ENCODE peak calls at places on chromosomes 11 and 22, in five cellular contexts. N, B, D, I and Q are unnamed samples.

GRCh38 chr11:36123353-36124220 is 165.6 kb downstream of the COMMD9 start:
- DNase-seq in N (no peak), B (no peak), D (no peak), I (no peak), Q (no peak)

GRCh38 chr11:26522912-26523610 is 49.0 kb downstream of the MUC15 start:
- DNase-seq in N (no peak), B (no peak), D (no peak), I (no peak), Q (no peak)

GRCh38 chr11:67644472-67645418 is 5.2 kb upstream of the TBX10 start:
- DNase-seq in N (no peak), B (no peak), D (no peak), I (no peak), Q (no peak)

GRCh38 chr22:45120440-45120839 is 43.3 kb upstream of the NUP50 start:
- DNase-seq in N (no peak), B (no peak), D (no peak), I (no peak), Q (no peak)

GRCh38 chr11:72308226-72309073 is 64.5 kb upstream of the PHOX2A start:
- DNase-seq in N (peak; percentile 41), B (no peak), D (no peak), I (no peak), Q (no peak)

GRCh38 chr11:10051868-10052586 is 242.0 kb downstream of the SBF2 start:
- DNase-seq in N (no peak), B (no peak), D (no peak), I (no peak), Q (no peak)

GRCh38 chr11:128470081-128470480 is 117.3 kb downstream of the ETS1 start:
- DNase-seq in N (no peak), B (no peak), D (no peak), I (no peak), Q (no peak)

GRCh38 chr11:119533931-119534694 is 111.1 kb upstream of the THY1 start:
- DNase-seq in N (peak; percentile 78), B (peak; percentile 94), D (peak; percentile 81), I (peak; percentile 73), Q (no peak)

GRCh38 chr11:123577081-123577598 is 77.3 kb downstream of the SCN3B start:
- DNase-seq in N (peak; percentile 60), B (peak; percentile 93), D (peak; percentile 78), I (peak; percentile 62), Q (peak; percentile 29)

GRCh38 chr22:48653306-48653705 is 1174.4 kb downstream of the BRD1 start:
- DNase-seq in N (no peak), B (peak; percentile 56), D (no peak), I (no peak), Q (no peak)

GRCh38 chr22:48654492-48654891 is 1173.2 kb downstream of the BRD1 start:
- DNase-seq in N (no peak), B (no peak), D (no peak), I (no peak), Q (no peak)

GRCh38 chr22:48651981-48652538 is 1175.6 kb downstream of the BRD1 start:
- DNase-seq in N (no peak), B (peak; percentile 44), D (no peak), I (no peak), Q (no peak)

GRCh38 chr22:48652796-48653195 is 1174.9 kb downstream of the BRD1 start:
- DNase-seq in N (no peak), B (peak; percentile 67), D (no peak), I (no peak), Q (no peak)

DNA sequence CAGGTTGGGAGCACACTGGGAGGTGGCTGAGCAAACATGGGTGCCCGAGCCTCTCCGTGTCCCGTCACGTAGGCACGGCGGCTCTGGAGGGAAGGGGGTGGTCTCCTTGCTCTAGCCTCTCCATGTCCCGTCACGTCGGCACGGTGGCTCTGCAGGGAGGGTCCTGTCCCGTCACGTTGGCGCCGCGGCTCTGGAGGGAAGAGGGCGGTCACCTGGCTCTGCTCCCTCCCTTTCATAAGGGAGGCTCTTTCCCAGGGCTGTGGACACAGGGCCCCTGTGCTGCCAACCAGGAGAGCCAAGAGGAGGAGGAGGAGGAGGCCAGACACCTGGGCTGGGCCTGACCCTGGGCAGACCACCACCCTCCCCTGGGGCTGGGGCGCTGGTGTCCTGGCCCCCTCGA is 1173.7 kb downstream of the BRD1 start:
- DNase-seq in N (no peak), B (peak; percentile 78), D (no peak), I (no peak), Q (no peak)
- H3K9me3 ChIP-seq in N (no peaks in the 10 kb centered on the region), B (no peaks in the 10 kb centered on the region), D (no peaks in the 10 kb centered on the region), I (no peaks in the 10 kb centered on the region), Q (no peaks in the 10 kb centered on the region)

GRCh38 chr22:47380692-47381091 is 618.2 kb downstream of the TBC1D22A start:
- DNase-seq in N (no peak), B (no peak), D (no peak), I (no peak), Q (no peak)
- H3K9me3 ChIP-seq in N (no peaks in the 10 kb centered on the region), B (no peaks in the 10 kb centered on the region), D (no peaks in the 10 kb centered on the region), I (no peaks in the 10 kb centered on the region), Q (no peaks in the 10 kb centered on the region)

DNA sequence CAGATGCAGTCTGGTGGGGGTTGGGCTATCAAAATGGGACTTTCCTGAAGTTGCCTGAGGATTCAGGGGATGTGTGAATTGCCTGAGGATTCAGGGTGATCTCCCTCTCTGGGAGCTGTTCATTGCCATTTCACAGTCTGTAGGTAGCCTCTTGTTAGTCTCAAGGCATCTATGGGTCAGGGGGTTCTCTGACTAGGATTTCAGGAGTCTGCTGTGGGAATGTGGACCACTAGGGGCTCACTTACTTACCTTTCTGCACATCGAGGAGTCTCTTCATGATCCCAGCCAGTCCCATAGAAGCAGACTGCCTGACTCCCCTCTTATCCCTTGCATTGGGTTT is 54.0 kb downstream of the KCNQ1OT1 start:
- DNase-seq in N (no peak), B (no peak), D (no peak), I (no peak), Q (no peak)
- H3K9me3 ChIP-seq in N (no peaks in the 10 kb centered on the region), B (peaks cover 100% of the 10 kb centered on the region), D (peaks cover 79% of the 10 kb centered on the region), I (peaks cover 6% of the 10 kb centered on the region), Q (peaks cover 16% of the 10 kb centered on the region)

DNA sequence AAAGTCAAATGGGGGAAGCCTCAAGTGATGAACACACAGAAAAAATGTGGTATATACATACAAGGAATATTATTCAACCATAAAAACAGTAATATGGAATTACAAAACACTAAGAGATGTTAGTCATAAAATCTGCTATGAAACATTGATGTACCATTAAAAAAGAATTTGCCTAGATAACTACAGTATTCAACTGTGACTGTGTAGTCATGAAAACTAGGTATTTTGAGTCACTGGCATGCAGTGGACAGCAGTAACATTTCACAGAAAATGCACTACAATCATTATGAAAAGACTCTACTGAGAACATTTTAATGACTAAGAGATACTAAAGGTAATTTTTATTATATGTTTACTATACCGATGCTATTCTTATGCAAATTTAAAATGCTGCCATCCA is 11.7 kb downstream of the ZNF195 start:
- DNase-seq in N (no peak), B (no peak), D (no peak), I (no peak), Q (no peak)
- H3K9me3 ChIP-seq in N (no peaks in the 10 kb centered on the region), B (peaks cover 53% of the 10 kb centered on the region), D (peaks cover 29% of the 10 kb centered on the region), I (no peaks in the 10 kb centered on the region), Q (peaks cover 26% of the 10 kb centered on the region)

GRCh38 chr11:91433284-91434010 is 791.2 kb upstream of the FAT3 start:
- DNase-seq in N (no peak), B (no peak), D (no peak), I (no peak), Q (no peak)
- H3K9me3 ChIP-seq in N (no peaks in the 10 kb centered on the region), B (peaks cover 6% of the 10 kb centered on the region), D (no peaks in the 10 kb centered on the region), I (no peaks in the 10 kb centered on the region), Q (no peaks in the 10 kb centered on the region)